ENCODE peak calls at places on chromosome 15, in five cellular contexts. K is CD14-positive monocyte, N is transverse colon, W is K562, E is colonic mucosa. C is an unnamed sample.

GRCh38 chr15:92747047-92747446 is 91.5 kb upstream of the FAM174B start:
- DNase-seq in K (no peak), N (no peak), W (no peak), E (no peak), C (no peak)

GRCh38 chr15:65888998-65889397 is 19.7 kb downstream of the RAB11A start:
- DNase-seq in K (no peak), N (no peak), W (no peak), E (no peak), C (no peak)

GRCh38 chr15:35141743-35142356 is 56.8 kb upstream of the NANOGP8 start:
- DNase-seq in K (no peak), N (no peak), W (no peak), E (no peak), C (no peak)

GRCh38 chr15:35078221-35078915 is 6.7 kb downstream of the NANOGP8 start:
- DNase-seq in K (no peak), N (peak), W (peak), E (no peak), C (peak)

GRCh38 chr15:84813931-84814330 is 3.2 kb upstream of the ALPK3 start:
- DNase-seq in K (no peak), N (no peak), W (no peak), E (no peak), C (no peak)

GRCh38 chr15:60374628-60375081 is 23.1 kb downstream of the ANXA2 start:
- DNase-seq in K (no peak), N (no peak), W (no peak), E (no peak), C (peak)

GRCh38 chr15:68482246-68482645 is 50.3 kb upstream of the ITGA11 start:
- DNase-seq in K (no peak), N (no peak), W (no peak), E (no peak), C (no peak)

GRCh38 chr15:81133782-81134461 is at the start of gene CFAP161:
- DNase-seq in K (no peak), N (peak), W (peak), E (peak), C (no peak)

GRCh38 chr15:25053000-25053815 is 98.4 kb downstream of the SNRPN start:
- DNase-seq in K (peak), N (no peak), W (no peak), E (peak), C (no peak)

GRCh38 chr15:66394472-66394871 is 7.8 kb downstream of the MAP2K1 start:
- DNase-seq in K (no peak), N (no peak), W (no peak), E (no peak), C (no peak)

GRCh38 chr15:50051811-50052419 is 67.1 kb downstream of the ATP8B4 start:
- DNase-seq in K (peak), N (peak), W (peak), E (peak), C (peak)

GRCh38 chr15:50164458-50164857 is 17.5 kb upstream of the SLC27A2 start:
- DNase-seq in K (no peak), N (no peak), W (no peak), E (no peak), C (no peak)

GRCh38 chr15:96851613-96852012 is 521.1 kb downstream of the NR2F2 start:
- DNase-seq in K (no peak), N (no peak), W (no peak), E (peak), C (peak)

GRCh38 chr15:77027697-77028450 is 32.9 kb downstream of the PSTPIP1 start:
- DNase-seq in K (peak), N (peak), W (peak), E (peak), C (no peak)

GRCh38 chr15:101578443-101578894 is 73.7 kb downstream of the TM2D3 start:
- DNase-seq in K (no peak), N (peak), W (no peak), E (peak), C (peak)

GRCh38 chr15:92617197-92618037 is 38.2 kb downstream of the FAM174B start:
- DNase-seq in K (no peak), N (peak), W (peak), E (peak), C (peak)

GRCh38 chr15:77419050-77419835 is 661 bp downstream of the PEAK1 start:
- DNase-seq in K (no peak), N (peak), W (peak), E (peak), C (peak)

GRCh38 chr15:43105077-43105769 is 615 bp downstream of the UBR1 start:
- DNase-seq in K (no peak), N (peak), W (peak), E (peak), C (peak)

GRCh38 chr15:51129513-51130197 is 34.9 kb upstream of the TNFAIP8L3 start:
- DNase-seq in K (no peak), N (peak), W (no peak), E (peak), C (no peak)

GRCh38 chr15:35673093-35673573 is 127.2 kb upstream of the DPH6 start:
- DNase-seq in K (no peak), N (no peak), W (peak), E (no peak), C (no peak)

DNA sequence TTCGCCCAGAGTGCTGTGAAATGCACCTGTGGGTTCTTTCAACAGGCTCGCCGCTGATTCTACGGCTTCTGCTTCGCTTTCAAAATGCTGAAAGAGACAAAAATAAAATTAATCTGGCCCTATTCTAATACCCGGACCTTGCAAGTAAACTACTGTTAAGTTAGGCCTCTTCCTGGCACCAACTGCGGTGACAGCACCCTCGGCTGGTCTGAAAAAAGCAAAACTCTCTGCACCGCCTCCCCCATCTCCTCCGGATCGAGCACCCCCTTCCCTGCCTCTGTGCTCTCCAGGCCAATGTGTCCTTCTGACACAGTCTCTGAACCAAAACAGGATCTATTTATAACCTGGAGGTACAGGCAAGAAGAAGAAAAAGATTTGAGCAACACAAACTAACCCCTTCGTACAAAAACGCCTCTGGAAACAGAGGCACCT is 1.1 kb downstream of the ATOSA start:
- DNase-seq in K (no peak), N (peak), W (peak), E (peak), C (peak)
- TF ChIP-seq CTCF in K (no peak), N (no peak), W (peak), E (no peak), C (no peak)

GRCh38 chr15:44535092-44535491 is 1.9 kb upstream of the EIF3J start:
- DNase-seq in K (no peak), N (no peak), W (no peak), E (no peak), C (no peak)

GRCh38 chr15:44529864-44530604 is 6.9 kb upstream of the EIF3J start:
- DNase-seq in K (no peak), N (no peak), W (no peak), E (no peak), C (no peak)

GRCh38 chr15:44535509-44536297 is 1.2 kb upstream of the EIF3J start:
- DNase-seq in K (no peak), N (peak), W (no peak), E (peak), C (peak)

GRCh38 chr15:44530653-44531052 is 6.3 kb upstream of the EIF3J start:
- DNase-seq in K (no peak), N (no peak), W (no peak), E (no peak), C (no peak)

GRCh38 chr15:44532689-44533088 is 4.3 kb upstream of the EIF3J start:
- DNase-seq in K (no peak), N (no peak), W (no peak), E (no peak), C (no peak)
- TF ChIP-seq CTCF in K (no peak), N (no peak), W (peak), E (no peak), C (no peak)

GRCh38 chr15:45714501-45715488 is 80.0 kb downstream of the SQOR start:
- DNase-seq in K (no peak), N (peak), W (peak), E (peak), C (peak)
- TF ChIP-seq CTCF in K (peak), N (peak), W (peak), E (peak), C (peak)

GRCh38 chr15:70092462-70092850 is 5.3 kb downstream of the TLE3 start:
- DNase-seq in K (no peak), N (no peak), W (no peak), E (no peak), C (no peak)

GRCh38 chr15:70091649-70092461 is 5.9 kb downstream of the TLE3 start:
- DNase-seq in K (no peak), N (peak), W (no peak), E (peak), C (peak)

GRCh38 chr15:70093481-70094309 is 4.0 kb downstream of the TLE3 start:
- DNase-seq in K (no peak), N (peak), W (no peak), E (peak), C (peak)

GRCh38 chr15:70094690-70095311 is 2.9 kb downstream of the TLE3 start:
- DNase-seq in K (no peak), N (no peak), W (no peak), E (peak), C (no peak)

GRCh38 chr15:70093070-70093469 is 4.6 kb downstream of the TLE3 start:
- DNase-seq in K (no peak), N (no peak), W (no peak), E (peak), C (no peak)
- TF ChIP-seq CTCF in K (no peak), N (no peak), W (no peak), E (no peak), C (no peak)

GRCh38 chr15:75179773-75180140 is 21.9 kb upstream of the C15orf39 start:
- DNase-seq in K (no peak), N (no peak), W (no peak), E (no peak), C (no peak)

GRCh38 chr15:75181780-75182179 is 19.9 kb upstream of the C15orf39 start:
- DNase-seq in K (no peak), N (no peak), W (no peak), E (no peak), C (no peak)

GRCh38 chr15:75185271-75186029 is 16.2 kb upstream of the C15orf39 start:
- DNase-seq in K (no peak), N (no peak), W (peak), E (no peak), C (no peak)

GRCh38 chr15:75178938-75179772 is 22.5 kb upstream of the C15orf39 start:
- DNase-seq in K (no peak), N (no peak), W (no peak), E (no peak), C (no peak)

GRCh38 chr15:75182187-75183131 is 19.2 kb upstream of the C15orf39 start:
- DNase-seq in K (no peak), N (peak), W (no peak), E (peak), C (no peak)
- TF ChIP-seq CTCF in K (no peak), N (no peak), W (no peak), E (no peak), C (no peak)